ENCODE peak calls at places on chromosomes 7 and 10, in ten cellular contexts. N is right lobe of liver; E is type B pancreatic cell; U is hepatocyte; J is CD8-positive, alpha-beta T cell; I is cardiac fibroblast; O is A549; W is bronchial epithelial cell; Q is left ventricle myocardium inferior; F is stomach. B is an unnamed sample.

GRCh38 chr7:42099076-42099836 is 137.8 kb downstream of the GLI3 start:
- DNase-seq in N (no peak), E (no peak), U (no peak), J (no peak), I (no peak), O (no peak), W (peak; percentile 26), Q (no peak), F (no peak), B (no peak)

GRCh38 chr10:76311752-76312699 is 880.6 kb downstream of the LRMDA start:
- DNase-seq in N (peak; percentile 47), E (no peak), U (peak; percentile 56), J (no peak), I (peak; percentile 24), O (peak; percentile 56), W (peak; percentile 33), Q (no peak), F (peak; percentile 43), B (no peak)

GRCh38 chr10:28137907-28138880 is 139.3 kb upstream of the ODAD2 start:
- DNase-seq in N (no peak), E (no peak), U (no peak), J (no peak), I (no peak), O (no peak), W (no peak), Q (no peak), F (no peak), B (no peak)

GRCh38 chr7:139452948-139453672 is 30.4 kb downstream of the KLRG2 start:
- DNase-seq in N (no peak), E (no peak), U (no peak), J (no peak), I (peak; percentile 27), O (no peak), W (no peak), Q (no peak), F (no peak), B (no peak)

GRCh38 chr10:49056356-49056755 is 59.0 kb downstream of the VSTM4 start:
- DNase-seq in N (no peak), E (no peak), U (no peak), J (no peak), I (no peak), O (no peak), W (no peak), Q (no peak), F (no peak), B (peak; percentile 66)

GRCh38 chr10:92240289-92241157 is 50.4 kb downstream of the CPEB3 start:
- DNase-seq in N (peak; percentile 79), E (no peak), U (peak; percentile 78), J (peak; percentile 21), I (peak; percentile 80), O (peak; percentile 55), W (peak; percentile 56), Q (no peak), F (peak; percentile 70), B (no peak)

GRCh38 chr10:17409170-17409733 is 45.1 kb downstream of the ST8SIA6 start:
- DNase-seq in N (no peak), E (no peak), U (no peak), J (no peak), I (peak; percentile 39), O (peak; percentile 14), W (peak; percentile 22), Q (no peak), F (no peak), B (no peak)

GRCh38 chr7:130881091-130881798 is 147.2 kb upstream of the KLF14 start:
- DNase-seq in N (no peak), E (no peak), U (no peak), J (no peak), I (no peak), O (no peak), W (no peak), Q (no peak), F (no peak), B (no peak)

DNA sequence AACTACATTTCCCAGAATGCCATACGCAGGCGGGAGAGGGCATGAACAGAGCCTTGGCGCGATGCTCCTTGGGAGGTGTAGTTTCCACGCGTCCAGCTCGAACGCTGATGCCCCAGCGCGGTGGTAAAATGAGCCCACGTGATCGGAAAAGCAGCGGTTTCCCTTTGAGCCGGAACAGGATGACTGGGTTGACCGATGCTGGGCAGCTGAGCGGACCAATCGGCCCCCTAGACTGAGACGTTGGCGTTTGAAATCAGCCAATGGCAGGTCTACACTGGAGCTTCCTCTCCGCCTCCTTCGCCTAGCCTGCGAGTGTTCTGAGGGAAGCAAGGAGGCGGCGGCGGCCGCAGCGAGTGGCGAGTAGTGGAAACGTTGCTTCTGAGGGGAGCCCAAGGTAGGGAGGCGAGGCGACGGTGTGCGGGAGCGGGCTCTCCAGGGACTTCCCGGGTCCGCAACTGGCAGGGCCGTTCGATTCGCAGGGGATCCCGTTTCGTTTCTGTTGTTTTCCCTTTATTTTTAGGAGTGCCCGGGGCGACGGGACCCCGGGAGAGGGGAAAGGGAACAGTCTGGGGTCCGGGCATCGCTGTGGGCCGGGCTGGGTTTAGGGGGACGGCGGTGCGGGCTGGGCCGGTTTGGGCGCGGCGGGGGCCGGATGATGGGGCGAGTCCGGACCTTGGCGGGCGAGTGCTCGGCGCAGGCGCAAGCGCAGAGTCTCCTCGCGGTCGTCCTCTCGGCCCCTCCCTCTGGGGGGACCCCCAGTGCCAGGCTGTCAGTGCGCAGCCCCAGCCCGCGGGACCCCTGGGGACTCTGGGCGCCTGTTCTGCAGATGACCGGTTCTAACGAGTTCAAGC is at the start of gene BUB3:
- DNase-seq in N (peak; percentile 99), E (peak; percentile 97), U (peak; percentile 99), J (peak; percentile 89), I (peak; percentile 99), O (peak; percentile 99), W (peak; percentile 99), Q (peak; percentile 98), F (peak; percentile 98), B (peak; percentile 100)
- TF ChIP-seq CTCF in N (peak; percentile 31), E (peak; percentile 27), U (no peak), J (no peak), I (peak; percentile 21), O (no peak), W (peak; percentile 12), Q (peak; percentile 59), F (no peak), B (peak; percentile 24)

GRCh38 chr7:44898059-44898458 is 12.7 kb upstream of the PURB start:
- DNase-seq in N (no peak), E (peak; percentile 16), U (no peak), J (no peak), I (no peak), O (no peak), W (no peak), Q (no peak), F (no peak), B (no peak)
- TF ChIP-seq CTCF in N (no peak), E (no peak), U (no peak), J (no peak), I (no peak), O (no peak), W (no peak), Q (no peak), F (no peak), B (no peak)

GRCh38 chr10:22720667-22721066 is 6.3 kb upstream of the PIP4K2A start:
- DNase-seq in N (no peak), E (no peak), U (no peak), J (no peak), I (no peak), O (no peak), W (no peak), Q (no peak), F (no peak), B (no peak)

GRCh38 chr10:22717728-22718127 is 3.4 kb upstream of the PIP4K2A start:
- DNase-seq in N (no peak), E (no peak), U (no peak), J (no peak), I (no peak), O (no peak), W (no peak), Q (no peak), F (no peak), B (no peak)

GRCh38 chr10:22716943-22717342 is 2.6 kb upstream of the PIP4K2A start:
- DNase-seq in N (no peak), E (no peak), U (no peak), J (no peak), I (no peak), O (no peak), W (no peak), Q (no peak), F (no peak), B (no peak)

GRCh38 chr10:22722770-22723169 is 8.4 kb upstream of the PIP4K2A start:
- DNase-seq in N (no peak), E (no peak), U (no peak), J (no peak), I (no peak), O (no peak), W (no peak), Q (no peak), F (no peak), B (no peak)

DNA sequence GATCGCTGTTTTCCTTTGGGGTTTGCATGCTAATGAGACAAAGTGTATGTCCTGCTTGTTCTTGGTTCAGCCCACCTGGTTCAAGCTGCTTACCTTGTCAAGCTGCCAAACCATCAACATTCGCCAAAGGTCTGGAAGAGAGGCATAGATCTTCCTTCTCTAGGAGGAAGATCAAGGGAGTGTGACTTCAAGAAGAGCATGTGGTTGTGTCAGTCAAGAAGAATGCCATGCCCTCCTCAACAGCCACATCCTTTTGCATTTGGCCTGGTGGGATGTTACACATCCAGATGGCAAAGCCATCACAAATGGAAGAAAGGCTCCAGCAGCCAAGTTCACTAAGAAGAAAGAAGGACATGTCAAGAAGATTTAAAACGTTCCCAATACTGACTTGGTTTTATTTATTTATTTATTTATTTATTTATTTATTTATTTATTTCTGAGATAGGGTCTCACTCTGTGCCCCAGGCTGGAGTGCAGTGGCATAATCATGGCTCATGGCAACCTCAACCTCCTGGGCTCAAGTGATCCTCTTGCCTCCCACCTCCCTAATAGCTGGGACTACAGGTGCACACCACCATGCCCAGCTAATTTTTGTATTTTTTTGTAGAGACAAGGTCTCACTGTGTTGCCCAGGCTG is 5.1 kb upstream of the PIP4K2A start:
- DNase-seq in N (no peak), E (no peak), U (no peak), J (no peak), I (no peak), O (no peak), W (no peak), Q (no peak), F (no peak), B (no peak)
- TF ChIP-seq CTCF in N (no peak), E (no peak), U (no peak), J (no peak), I (no peak), O (no peak), W (no peak), Q (no peak), F (no peak), B (no peak)

GRCh38 chr10:96358851-96359540 is at the start of gene OPALIN:
- DNase-seq in N (no peak), E (no peak), U (no peak), J (no peak), I (no peak), O (no peak), W (no peak), Q (no peak), F (no peak), B (no peak)

GRCh38 chr10:96360766-96361165 is 2.0 kb upstream of the OPALIN start:
- DNase-seq in N (no peak), E (peak; percentile 37), U (no peak), J (no peak), I (no peak), O (no peak), W (no peak), Q (no peak), F (no peak), B (no peak)

GRCh38 chr10:96357038-96357620 is 1.7 kb downstream of the OPALIN start:
- DNase-seq in N (no peak), E (no peak), U (no peak), J (no peak), I (no peak), O (no peak), W (no peak), Q (no peak), F (no peak), B (no peak)

GRCh38 chr10:96359616-96360015 is 814 bp upstream of the OPALIN start:
- DNase-seq in N (no peak), E (peak; percentile 43), U (no peak), J (no peak), I (no peak), O (no peak), W (no peak), Q (no peak), F (no peak), B (no peak)

GRCh38 chr10:96360331-96360730 is 1.5 kb upstream of the OPALIN start:
- DNase-seq in N (no peak), E (no peak), U (no peak), J (no peak), I (no peak), O (no peak), W (no peak), Q (no peak), F (no peak), B (no peak)
- TF ChIP-seq CTCF in N (no peak), E (no peak), U (no peak), J (no peak), I (no peak), O (no peak), W (no peak), Q (no peak), F (no peak), B (no peak)

B was measured in esophagus muscularis mucosa.